ENCODE peak calls at places on chromosome 6, in nine cellular contexts. T is tibial artery; R is SK-N-SH; G is Peyer's patch; J is thoracic aorta; X is foreskin fibroblast; E is cardiac muscle cell; A is effector memory CD4-positive, alpha-beta T cell; F is A549. S is an unnamed sample.

GRCh38 chr6:129621252-129621651 is 88.7 kb downstream of the ARHGAP18 start:
- DNase-seq in R (no peak), G (peak), T (no peak), E (no peak), F (no peak), J (no peak), X (no peak), A (peak), S (no peak)

GRCh38 chr6:64258302-64258701 is 622.7 kb downstream of the PHF3 start:
- DNase-seq in R (no peak), X (no peak), T (no peak), J (no peak), A (no peak), E (no peak), F (no peak), G (no peak), S (no peak)

GRCh38 chr6:10520468-10520867 is 683 bp upstream of the GCNT2 start:
- DNase-seq in E (peak), J (no peak), X (no peak), R (no peak), G (no peak), F (no peak), A (no peak), T (no peak), S (no peak)

GRCh38 chr6:29847871-29848630 is 20.4 kb downstream of the HLA-G start:
- DNase-seq in T (peak), R (peak), J (no peak), E (peak), A (peak), X (peak), G (peak), F (peak), S (peak)

GRCh38 chr6:43708857-43709653 is 21.5 kb upstream of the MRPS18A start:
- DNase-seq in T (no peak), G (no peak), A (no peak), R (no peak), X (peak), J (no peak), E (peak), F (no peak), S (no peak)

GRCh38 chr6:88376759-88377387 is 210.7 kb upstream of the CNR1 start:
- DNase-seq in R (no peak), F (no peak), T (no peak), E (peak), X (peak), J (no peak), A (no peak), G (no peak), S (no peak)

GRCh38 chr6:93784794-93785757 is 365.7 kb upstream of the EPHA7 start:
- DNase-seq in A (no peak), F (no peak), E (peak), T (no peak), R (no peak), G (no peak), X (peak), J (no peak), S (no peak)

GRCh38 chr6:159693128-159693893 is at the start of gene SOD2:
- DNase-seq in G (peak), E (peak), A (peak), R (peak), T (peak), J (peak), F (peak), X (peak), S (peak)

GRCh38 chr6:107121266-107121665 is 6.0 kb upstream of the BEND3 start:
- DNase-seq in T (no peak), A (no peak), G (no peak), X (no peak), R (no peak), E (no peak), F (no peak), J (no peak), S (no peak)

GRCh38 chr6:35024601-35025054 is 116.5 kb downstream of the TCP11 start:
- DNase-seq in T (no peak), A (no peak), F (peak), R (peak), E (peak), X (no peak), J (no peak), G (no peak), S (peak)

GRCh38 chr6:26521485-26522391 is 16.4 kb upstream of the HMGN4 start:
- DNase-seq in R (peak), E (peak), X (peak), A (peak), F (peak), T (peak), J (peak), G (peak), S (peak)

GRCh38 chr6:9056556-9056955 is 621.2 kb upstream of the SLC35B3 start:
- DNase-seq in A (no peak), G (no peak), J (no peak), F (no peak), E (no peak), X (no peak), T (no peak), R (no peak), S (no peak)

GRCh38 chr6:104537872-104538271 is 321.8 kb downstream of the HACE1 start:
- DNase-seq in F (no peak), T (no peak), J (no peak), A (no peak), X (no peak), E (no peak), R (no peak), G (no peak), S (no peak)

GRCh38 chr6:127206531-127207065 is 60.1 kb upstream of the RNF146 start:
- DNase-seq in E (no peak), G (no peak), X (no peak), F (no peak), J (no peak), R (no peak), A (no peak), T (no peak), S (no peak)

GRCh38 chr6:33727932-33728331 is 16.4 kb upstream of the UQCC2 start:
- DNase-seq in A (no peak), J (no peak), T (no peak), R (no peak), E (no peak), X (no peak), F (no peak), G (no peak), S (peak)

GRCh38 chr6:21586760-21587181 is 6.8 kb upstream of the SOX4 start:
- DNase-seq in R (no peak), E (no peak), A (no peak), X (no peak), G (peak), J (peak), F (no peak), T (no peak), S (no peak)

GRCh38 chr6:106087548-106088325 is 1.6 kb downstream of the PRDM1 start:
- DNase-seq in A (no peak), G (no peak), X (peak), F (no peak), T (peak), E (peak), R (no peak), J (no peak), S (peak)

GRCh38 chr6:9482030-9482731 is 932.7 kb downstream of the TFAP2A start:
- DNase-seq in T (no peak), R (no peak), E (peak), X (peak), G (no peak), F (peak), A (no peak), J (no peak), S (no peak)

GRCh38 chr6:126075335-126076071 is 89.2 kb downstream of the TRMT11 start:
- DNase-seq in A (no peak), F (no peak), J (no peak), T (no peak), R (no peak), E (no peak), G (no peak), X (no peak), S (no peak)

GRCh38 chr6:15290962-15291704 is 45.3 kb downstream of the JARID2 start:
- DNase-seq in A (no peak), R (no peak), G (no peak), F (no peak), X (no peak), E (no peak), J (no peak), T (no peak), S (no peak)

GRCh38 chr6:158906926-158907325 is 87.8 kb upstream of the EZR start:
- DNase-seq in A (no peak), E (no peak), G (no peak), J (no peak), R (no peak), X (no peak), F (no peak), T (no peak), S (no peak)

GRCh38 chr6:131886517-131886916 is 64.7 kb downstream of the CCN2 start:
- DNase-seq in A (no peak), X (no peak), G (no peak), F (no peak), E (no peak), R (no peak), T (no peak), J (no peak), S (no peak)

GRCh38 chr6:135289816-135290215 is 108.7 kb downstream of the MYB start:
- DNase-seq in G (no peak), E (no peak), A (no peak), F (no peak), T (no peak), J (no peak), R (no peak), X (no peak), S (no peak)

GRCh38 chr6:134435814-134436280 is 117.9 kb upstream of the SGK1 start:
- DNase-seq in R (no peak), E (no peak), A (no peak), F (no peak), T (no peak), J (no peak), X (no peak), G (no peak), S (no peak)

GRCh38 chr6:107488875-107489635 is 862 bp upstream of the SOBP start:
- DNase-seq in J (no peak), G (peak), A (no peak), F (peak), X (peak), T (peak), R (peak), E (peak), S (peak)

GRCh38 chr6:86107985-86108384 is 465.3 kb upstream of the SYNCRIP start:
- DNase-seq in G (no peak), X (no peak), T (no peak), A (no peak), J (no peak), R (no peak), F (no peak), E (no peak), S (no peak)

GRCh38 chr6:164695896-164696295 is 613.5 kb downstream of the C6orf118 start:
- DNase-seq in T (no peak), J (no peak), G (no peak), X (no peak), E (peak), R (no peak), A (no peak), F (no peak), S (no peak)

GRCh38 chr6:90611543-90611864 is 24.6 kb upstream of the MAP3K7 start:
- DNase-seq in F (no peak), X (no peak), E (no peak), T (no peak), G (no peak), A (no peak), J (no peak), R (no peak), S (no peak)

GRCh38 chr6:143276436-143276835 is 174.1 kb downstream of the ADAT2 start:
- DNase-seq in G (no peak), J (no peak), A (no peak), X (no peak), F (no peak), E (no peak), R (no peak), T (no peak), S (no peak)

GRCh38 chr6:105424177-105424783 is 21.4 kb upstream of the PREP start:
- DNase-seq in T (peak), X (no peak), J (no peak), E (peak), A (peak), R (peak), F (peak), G (no peak), S (no peak)

GRCh38 chr6:100229512-100229911 is 235.2 kb downstream of the SIM1 start:
- DNase-seq in G (no peak), X (no peak), E (no peak), F (no peak), R (no peak), J (no peak), T (no peak), A (no peak), S (no peak)

GRCh38 chr6:41531591-41532582 is 14.3 kb upstream of the FOXP4 start:
- DNase-seq in R (peak), J (no peak), E (peak), A (no peak), G (no peak), F (no peak), X (peak), T (no peak), S (no peak)

DNA sequence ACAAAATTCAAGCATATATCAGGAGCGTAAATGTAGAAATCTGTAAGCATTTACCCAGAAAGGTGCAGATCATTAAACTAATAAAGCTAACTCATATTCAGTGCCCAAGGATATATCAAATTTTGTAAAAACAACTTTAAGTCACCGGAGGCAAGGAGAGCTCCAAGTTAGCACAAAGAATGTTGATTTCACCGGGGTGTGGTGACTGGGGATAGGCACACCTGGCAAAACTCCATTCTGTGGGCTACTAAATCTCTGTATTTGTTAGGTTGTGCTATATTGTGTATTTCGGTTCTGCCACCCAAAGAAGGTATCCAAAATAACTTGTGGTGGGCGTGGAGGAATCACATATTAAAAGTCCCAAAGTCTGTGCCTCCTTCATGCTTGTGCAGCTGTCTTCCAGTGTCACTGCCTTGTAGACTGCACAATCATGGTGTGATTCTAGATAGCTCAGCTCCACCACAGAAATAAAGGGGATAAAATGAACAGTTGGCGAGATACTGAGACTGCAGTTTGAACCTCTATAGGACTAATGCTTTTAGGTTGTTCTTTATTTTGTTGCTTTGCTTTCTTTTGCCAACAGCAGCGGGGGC is 111.6 kb downstream of the GMDS start:
- DNase-seq in A (no peak), E (no peak), F (no peak), X (no peak), J (no peak), T (no peak), G (no peak), R (no peak), S (no peak)
- H3K4me3 ChIP-seq in A (no peak), E (no peak), F (no peak), X (no peak), J (no peak), T (no peak), G (no peak), R (no peak), S (no peak)

DNA sequence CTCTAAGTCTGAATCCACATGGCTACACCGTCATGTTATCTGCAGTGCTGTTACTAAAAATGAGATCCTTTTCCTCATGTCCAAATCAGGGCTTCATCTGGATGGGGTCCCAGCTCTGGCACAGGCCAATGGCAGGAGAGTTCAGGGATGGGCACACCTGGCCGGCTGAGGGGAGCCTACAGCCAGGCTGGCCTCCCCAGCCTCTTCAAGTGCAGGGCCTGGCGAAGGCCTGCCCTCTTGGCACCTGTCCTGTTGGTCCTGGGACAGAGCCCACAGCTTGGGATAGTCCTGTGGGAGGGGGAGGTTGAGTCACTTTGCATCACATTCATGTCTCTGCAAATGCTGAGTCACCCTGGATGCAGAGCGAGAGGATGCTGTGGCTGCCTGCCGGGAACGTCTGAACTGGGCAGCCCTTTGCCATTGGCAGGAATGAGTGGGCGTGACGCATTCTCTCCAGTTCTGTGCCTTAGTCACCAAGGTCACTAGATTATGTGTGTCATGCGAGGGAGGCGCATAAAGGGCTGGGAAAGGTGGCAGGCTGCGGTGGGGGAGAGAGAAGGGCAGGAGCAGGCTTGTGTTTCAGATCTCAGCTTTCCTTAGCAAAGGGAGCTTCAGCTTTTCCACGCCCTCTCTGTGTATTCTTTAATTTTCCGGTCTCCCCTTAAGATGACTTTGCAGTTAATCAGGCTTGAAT is 223.2 kb upstream of the ECI2 start:
- DNase-seq in T (peak), R (peak), G (peak), J (peak), X (peak), A (no peak), F (peak), E (peak), S (peak)
- H3K4me3 ChIP-seq in T (peak), R (peak), G (no peak), J (peak), X (no peak), A (no peak), F (peak), E (no peak), S (no peak)

GRCh38 chr6:150753404-150754184 is 111.9 kb upstream of the MTHFD1L start:
- DNase-seq in R (no peak), A (no peak), F (no peak), T (no peak), G (no peak), X (no peak), J (no peak), E (no peak), S (no peak)
- H3K4me3 ChIP-seq in R (no peak), A (no peak), F (no peak), T (no peak), G (no peak), X (no peak), J (peak), E (no peak), S (no peak)

GRCh38 chr6:36659271-36659670 is 19.2 kb upstream of the CDKN1A start:
- DNase-seq in J (no peak), A (no peak), R (no peak), E (peak), T (no peak), G (no peak), X (peak), F (no peak), S (no peak)

GRCh38 chr6:36662380-36662779 is 16.1 kb upstream of the CDKN1A start:
- DNase-seq in F (no peak), T (no peak), G (no peak), X (no peak), J (no peak), A (no peak), R (no peak), E (no peak), S (no peak)

GRCh38 chr6:36662827-36663256 is 15.7 kb upstream of the CDKN1A start:
- DNase-seq in F (no peak), A (no peak), G (no peak), R (no peak), X (no peak), J (no peak), T (no peak), E (no peak), S (no peak)

GRCh38 chr6:36663504-36664446 is 14.7 kb upstream of the CDKN1A start:
- DNase-seq in A (no peak), R (no peak), T (no peak), F (no peak), J (no peak), G (no peak), X (no peak), E (no peak), S (no peak)

DNA sequence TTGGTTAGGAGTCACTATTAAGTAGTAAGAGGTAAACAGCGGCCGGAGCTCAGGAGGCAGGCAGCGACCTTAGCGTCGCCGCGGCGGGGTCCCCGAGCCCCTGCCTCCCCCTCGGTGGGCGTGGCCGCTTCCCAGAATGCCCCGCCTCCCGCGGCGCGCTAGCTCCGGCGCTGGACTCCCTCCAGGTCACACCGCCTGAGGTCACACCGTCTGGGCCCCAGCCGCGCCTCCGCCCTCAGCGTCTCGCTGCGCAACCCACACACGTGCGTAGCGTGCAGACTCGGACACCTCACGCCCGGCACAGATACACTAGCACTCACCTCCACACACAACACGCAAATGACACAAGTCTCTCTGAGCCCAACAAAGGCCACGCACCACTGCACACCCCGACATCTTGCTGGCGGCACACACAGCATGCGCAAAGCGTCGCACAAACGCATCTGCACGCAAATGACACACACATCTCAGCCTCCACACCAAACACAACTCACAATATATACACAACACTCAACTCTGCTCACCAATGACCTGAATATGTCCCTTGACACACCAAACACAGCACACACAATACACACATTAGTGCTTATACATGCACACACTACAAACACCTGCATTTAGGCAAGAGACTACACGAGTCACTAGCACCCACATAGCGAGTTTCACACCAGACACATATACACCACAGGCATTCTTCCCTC is 17.6 kb upstream of the CDKN1A start:
- DNase-seq in E (peak), A (no peak), J (no peak), F (no peak), X (no peak), T (no peak), G (peak), R (no peak), S (peak)
- H3K4me3 ChIP-seq in E (no peak), A (no peak), J (peak), F (no peak), X (peak), T (peak), G (no peak), R (no peak), S (no peak)

DNA sequence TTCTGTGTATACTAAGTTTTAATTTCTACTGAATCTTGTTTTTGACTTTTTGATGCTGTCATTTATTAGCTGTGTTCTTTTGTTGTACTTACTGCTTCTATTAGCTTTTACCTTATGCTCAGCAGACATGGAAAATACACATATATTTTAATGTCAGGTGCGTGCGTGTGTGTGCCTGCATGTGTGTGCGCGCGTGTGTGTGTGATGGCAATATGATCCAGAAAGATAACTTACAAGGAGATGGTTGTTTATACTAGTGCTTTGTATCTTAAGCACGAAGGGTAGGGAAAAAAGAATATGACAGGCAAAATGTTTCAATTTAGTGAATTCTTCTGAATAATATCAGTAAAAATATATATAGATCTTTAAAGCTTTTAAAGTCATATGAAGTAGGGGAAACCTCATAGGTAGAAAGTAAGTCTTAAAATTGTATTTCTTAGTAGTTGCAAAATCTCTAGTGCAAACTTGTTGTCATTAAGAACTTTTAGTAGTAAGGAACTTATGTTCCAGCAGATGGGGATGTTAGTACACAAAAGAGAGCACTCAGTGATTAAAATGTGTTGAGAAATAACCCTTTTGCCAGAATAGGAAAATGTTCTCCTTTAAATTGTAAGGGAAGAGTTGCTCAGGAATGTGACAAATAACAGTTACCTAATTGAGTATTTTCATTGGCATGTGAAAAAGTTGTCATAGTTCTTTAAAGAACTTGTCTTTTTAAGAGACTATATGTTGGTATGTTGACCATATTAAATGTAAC is 13.2 kb downstream of the QKI start:
- DNase-seq in E (peak), F (no peak), G (no peak), X (peak), J (no peak), A (no peak), T (no peak), R (no peak), S (no peak)
- H3K4me3 ChIP-seq in E (no peak), F (no peak), G (no peak), X (no peak), J (peak), A (no peak), T (no peak), R (no peak), S (no peak)

GRCh38 chr6:166306378-166307081 is 1.7 kb downstream of the PRR18 start:
- DNase-seq in T (no peak), J (no peak), G (no peak), R (no peak), X (no peak), A (no peak), E (no peak), F (no peak), S (no peak)
- H3K4me3 ChIP-seq in T (peak), J (peak), G (peak), R (no peak), X (no peak), A (peak), E (no peak), F (no peak), S (no peak)

S was measured in heart left ventricle.